ENCODE peak calls at places on chromosome 1, in seven cellular contexts. Z, Q, H, X, B, V and G are unnamed samples.

GRCh38 chr1:55107989-55108388 is 68.6 kb downstream of the PCSK9 start:
- DNase-seq in V (no peak), H (no peak), Q (no peak), B (no peak), Z (no peak), X (no peak), G (no peak)

GRCh38 chr1:245412301-245412700 is 257.5 kb downstream of the KIF26B start:
- DNase-seq in H (no peak), Z (no peak), V (no peak), B (no peak), Q (no peak), X (no peak), G (no peak)

GRCh38 chr1:32470991-32471694 is 6.3 kb downstream of the ZBTB8B start:
- DNase-seq in Q (no peak), X (peak), V (no peak), Z (no peak), B (no peak), H (no peak), G (peak)

GRCh38 chr1:10796029-10796944 is at the start of gene CASZ1:
- DNase-seq in Z (peak), B (peak), Q (peak), X (no peak), V (peak), H (peak), G (peak)

GRCh38 chr1:19622204-19622603 is 21.9 kb upstream of the NBL1 start:
- DNase-seq in H (peak), B (no peak), X (no peak), V (no peak), Z (peak), Q (no peak), G (no peak)

GRCh38 chr1:234839663-234840062 is 229.7 kb upstream of the IRF2BP2 start:
- DNase-seq in X (no peak), V (no peak), Q (no peak), Z (no peak), B (no peak), H (no peak), G (no peak)

GRCh38 chr1:43143441-43143888 is 28.6 kb downstream of the EBNA1BP2 start:
- DNase-seq in B (no peak), Z (no peak), X (peak), V (peak), Q (no peak), H (no peak), G (peak)

GRCh38 chr1:212514782-212515181 is 82.1 kb downstream of the NENF start:
- DNase-seq in H (peak), Q (no peak), V (peak), B (no peak), X (no peak), Z (no peak), G (peak)

GRCh38 chr1:206455681-206456344 is 14.5 kb upstream of the IKBKE start:
- DNase-seq in Z (no peak), B (peak), X (no peak), Q (no peak), H (no peak), V (no peak), G (peak)

GRCh38 chr1:201501812-201502510 is 5.0 kb downstream of the CSRP1 start:
- DNase-seq in B (no peak), V (peak), Z (no peak), H (no peak), X (no peak), Q (no peak), G (no peak)

GRCh38 chr1:75614455-75615379 is 3.8 kb upstream of the SLC44A5 start:
- DNase-seq in H (peak), B (peak), X (peak), V (peak), Q (no peak), Z (no peak), G (peak)

GRCh38 chr1:212667223-212668139 is 32.2 kb downstream of the BATF3 start:
- DNase-seq in B (no peak), X (no peak), Z (peak), Q (peak), V (no peak), H (peak), G (peak)

GRCh38 chr1:43531906-43532584 is 1.4 kb downstream of the PTPRF start:
- DNase-seq in X (no peak), H (no peak), Z (no peak), B (no peak), Q (no peak), V (no peak), G (no peak)

GRCh38 chr1:183845681-183846080 is 40.8 kb downstream of the RGL1 start:
- DNase-seq in B (no peak), Q (no peak), X (no peak), Z (peak), V (no peak), H (peak), G (no peak)

GRCh38 chr1:181087400-181087901 is 1.0 kb upstream of the IER5 start:
- DNase-seq in Z (no peak), V (no peak), B (no peak), X (no peak), Q (no peak), H (peak), G (no peak)

GRCh38 chr1:42777860-42778259 is 6.9 kb upstream of the TMEM269 start:
- DNase-seq in Z (peak), V (peak), B (no peak), Q (no peak), X (no peak), H (peak), G (no peak)

GRCh38 chr1:208931936-208932335 is 651.6 kb upstream of the CAMK1G start:
- DNase-seq in Q (no peak), Z (no peak), H (no peak), B (no peak), V (no peak), X (no peak), G (no peak)

GRCh38 chr1:66278260-66279046 is 255.5 kb upstream of the SGIP1 start:
- DNase-seq in Z (no peak), Q (no peak), H (no peak), X (no peak), B (peak), V (no peak), G (no peak)

GRCh38 chr1:32806315-32806714 is 10.8 kb downstream of the YARS1 start:
- DNase-seq in H (no peak), Q (no peak), Z (no peak), V (no peak), B (no peak), X (no peak), G (no peak)

GRCh38 chr1:241012708-241013340 is 344.2 kb downstream of the RGS7 start:
- DNase-seq in Q (no peak), V (no peak), B (no peak), H (no peak), Z (no peak), X (no peak), G (no peak)

GRCh38 chr1:211551628-211552465 is 27.1 kb downstream of the SLC30A1 start:
- DNase-seq in Q (peak), B (no peak), H (no peak), X (peak), Z (peak), V (no peak), G (no peak)